ENCODE peak calls at places on chromosomes 3 and 15, in six cellular contexts. G is neural crest cell, I is MCF 10A, V is HFFc6, C is choroid plexus epithelial cell, M is endothelial cell. R is an unnamed sample.

GRCh38 chr3:28273837-28274236 is 32.4 kb downstream of the CMC1 start:
- DNase-seq in I (no peak), C (no peak), V (no peak), G (no peak), M (no peak), R (no peak)

GRCh38 chr3:112770026-112770626 is 76.5 kb downstream of the CD200R1L start:
- DNase-seq in C (peak), M (no peak), I (peak), V (peak), G (no peak), R (peak)

GRCh38 chr15:57873564-57874209 is 167.2 kb downstream of the POLR2M start:
- DNase-seq in G (no peak), V (peak), M (no peak), C (peak), I (no peak), R (no peak)

GRCh38 chr3:4060608-4061007 is 242.6 kb upstream of the SETMAR start:
- DNase-seq in V (no peak), G (no peak), C (no peak), M (no peak), I (no peak), R (no peak)

GRCh38 chr3:31804251-31805051 is 176.6 kb downstream of the OSBPL10 start:
- DNase-seq in G (no peak), I (no peak), C (no peak), V (no peak), M (no peak), R (no peak)

GRCh38 chr3:69791111-69791510 is 51.8 kb downstream of the MITF start:
- DNase-seq in G (no peak), C (peak), V (peak), M (no peak), I (peak), R (no peak)

GRCh38 chr15:81567924-81568323 is 193.9 kb upstream of the TMC3 start:
- DNase-seq in G (no peak), V (no peak), I (no peak), M (no peak), C (no peak), R (no peak)

GRCh38 chr3:105483476-105483875 is 116.8 kb downstream of the ALCAM start:
- DNase-seq in G (no peak), M (no peak), I (no peak), C (peak), V (no peak), R (no peak)

GRCh38 chr15:77624868-77625267 is 7.8 kb downstream of the LINGO1 start:
- DNase-seq in V (no peak), C (no peak), M (no peak), I (no peak), G (no peak), R (no peak)

GRCh38 chr3:156323466-156323865 is 203.1 kb downstream of the KCNAB1 start:
- DNase-seq in M (no peak), C (peak), V (peak), I (peak), G (no peak), R (no peak)

GRCh38 chr3:21054064-21054463 is 696.9 kb downstream of the ZNF385D start:
- DNase-seq in G (no peak), C (no peak), I (no peak), M (no peak), V (no peak), R (no peak)

GRCh38 chr3:56012732-56013131 is 455.5 kb downstream of the ERC2 start:
- DNase-seq in I (no peak), M (no peak), G (no peak), V (no peak), C (no peak), R (no peak)

GRCh38 chr3:96813820-96814580 is 394 bp upstream of the EPHA6 start:
- DNase-seq in V (peak), C (peak), G (peak), I (peak), M (peak), R (peak)

GRCh38 chr15:63291507-63291906 is 14.1 kb downstream of the APH1B start:
- DNase-seq in G (no peak), I (no peak), M (no peak), V (peak), C (peak), R (no peak)

DNA sequence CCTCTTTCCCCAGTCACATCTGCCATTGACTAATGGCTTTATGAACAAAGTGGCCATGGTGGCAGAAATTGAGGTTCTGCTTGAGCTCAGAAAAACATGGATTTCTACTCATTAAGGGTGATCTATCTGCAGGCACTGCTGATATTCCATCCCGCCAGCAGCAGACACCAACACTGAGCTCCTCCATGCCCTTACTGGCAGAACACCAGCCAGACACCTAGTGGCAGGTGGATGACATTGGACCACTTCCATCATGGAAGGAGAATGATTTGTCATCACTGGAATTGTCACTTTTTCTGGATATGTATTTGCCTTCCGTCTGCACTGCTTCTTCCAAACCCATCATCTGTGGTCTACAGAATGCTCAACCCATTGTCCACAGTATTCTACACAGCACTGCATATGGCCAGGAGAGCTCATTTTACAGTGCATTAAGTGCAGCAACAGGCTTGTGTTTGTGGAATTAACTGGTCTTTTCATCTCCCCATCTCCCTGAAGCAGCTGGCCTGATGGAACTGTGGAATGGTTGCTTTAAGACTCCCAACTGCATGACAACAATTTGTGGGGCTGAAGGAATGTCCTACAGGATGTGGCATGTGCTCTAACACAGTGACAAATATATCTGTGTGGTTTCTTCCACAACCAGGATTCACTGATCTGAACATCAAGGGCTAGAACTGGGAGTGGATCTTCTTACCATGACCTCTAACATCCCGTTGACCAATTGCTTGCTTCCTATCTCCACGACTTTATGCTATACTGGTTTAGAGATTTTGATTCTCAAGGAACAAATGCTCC is 103.4 kb downstream of the WNT7A start:
- DNase-seq in C (no peak), I (no peak), G (no peak), M (no peak), V (no peak), R (no peak)
- TF ChIP-seq CTCF in C (no peak), I (no peak), G (peak), M (no peak), V (no peak), R (no peak)

GRCh38 chr3:145780301-145780700 is 380.7 kb downstream of the PLOD2 start:
- DNase-seq in M (no peak), G (no peak), C (peak), I (no peak), V (no peak), R (no peak)

DNA sequence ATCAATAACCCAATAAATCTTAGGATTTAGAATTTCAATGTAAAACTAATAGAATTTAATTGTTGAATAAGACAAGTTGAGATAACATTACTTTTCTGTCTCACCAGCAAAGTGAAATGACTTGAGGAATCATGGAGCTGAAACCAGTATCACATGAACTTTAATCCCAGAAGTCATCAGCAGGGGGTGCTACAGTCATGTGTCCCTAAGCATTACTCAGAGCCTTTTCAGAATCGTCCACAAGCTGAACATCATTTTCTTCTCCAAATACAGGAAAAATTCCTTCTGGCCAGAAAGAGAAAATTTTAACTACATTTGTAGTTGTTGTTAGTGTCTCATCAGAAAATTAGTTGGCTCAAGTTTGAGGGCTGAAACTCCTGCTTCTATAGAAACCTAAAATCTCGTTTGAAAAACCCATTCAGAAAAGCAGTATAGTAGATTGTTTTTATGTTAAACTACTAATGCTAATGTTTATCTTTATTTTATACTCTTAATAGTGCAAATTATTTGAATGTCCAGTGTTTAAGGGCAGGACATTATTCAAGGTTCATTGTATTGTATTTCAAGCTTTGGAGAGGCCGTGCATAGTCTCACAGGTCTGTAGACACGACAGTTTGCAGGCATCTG is 384.1 kb downstream of the PLOD2 start:
- DNase-seq in V (peak), I (peak), M (peak), G (peak), C (peak), R (peak)
- TF ChIP-seq CTCF in V (peak), I (peak), M (peak), G (peak), C (peak), R (peak)

DNA sequence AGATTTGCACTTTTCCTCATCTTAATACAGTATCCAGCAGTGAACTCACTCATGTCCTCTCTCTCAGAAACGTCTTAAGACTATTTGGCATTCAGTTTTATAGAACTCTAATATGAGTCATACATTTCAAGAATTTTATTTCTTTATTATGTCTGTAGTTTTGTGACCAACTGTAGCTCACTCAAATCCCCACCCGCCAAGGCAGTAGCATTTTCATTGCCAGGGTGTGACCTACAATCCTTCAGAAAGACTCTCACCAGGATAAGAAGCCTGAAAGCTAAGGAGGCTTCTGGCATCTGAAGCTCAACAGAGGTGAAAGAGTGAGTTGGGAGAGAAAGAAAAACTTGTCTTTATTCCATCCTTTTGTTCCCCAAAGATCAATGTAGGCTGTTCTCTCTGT is 537.1 kb downstream of the RSL24D1 start:
- DNase-seq in M (no peak), C (no peak), G (no peak), I (no peak), V (no peak), R (no peak)
- TF ChIP-seq CTCF in M (no peak), C (no peak), G (no peak), I (no peak), V (no peak), R (no peak)

GRCh38 chr3:86771741-86772512 is 219.0 kb downstream of the VGLL3 start:
- DNase-seq in G (no peak), C (no peak), V (no peak), I (no peak), M (no peak), R (no peak)

GRCh38 chr3:86772699-86773098 is 218.2 kb downstream of the VGLL3 start:
- DNase-seq in M (no peak), G (no peak), V (no peak), I (no peak), C (no peak), R (no peak)

GRCh38 chr3:86774082-86774691 is 216.8 kb downstream of the VGLL3 start:
- DNase-seq in I (peak), V (peak), M (no peak), C (peak), G (no peak), R (no peak)
- TF ChIP-seq CTCF in I (peak), V (peak), M (peak), C (peak), G (peak), R (peak)

GRCh38 chr3:54843352-54843751 is 84.5 kb downstream of the LRTM1 start:
- DNase-seq in M (no peak), G (no peak), V (no peak), I (no peak), C (no peak), R (no peak)

GRCh38 chr3:54835701-54836100 is 92.2 kb downstream of the LRTM1 start:
- DNase-seq in I (no peak), M (no peak), G (no peak), C (no peak), V (no peak), R (no peak)

GRCh38 chr3:54836876-54837275 is 91.0 kb downstream of the LRTM1 start:
- DNase-seq in G (no peak), I (no peak), V (no peak), M (no peak), C (no peak), R (no peak)

GRCh38 chr3:54841461-54841860 is 86.4 kb downstream of the LRTM1 start:
- DNase-seq in V (no peak), M (no peak), C (no peak), G (no peak), I (peak), R (no peak)

DNA sequence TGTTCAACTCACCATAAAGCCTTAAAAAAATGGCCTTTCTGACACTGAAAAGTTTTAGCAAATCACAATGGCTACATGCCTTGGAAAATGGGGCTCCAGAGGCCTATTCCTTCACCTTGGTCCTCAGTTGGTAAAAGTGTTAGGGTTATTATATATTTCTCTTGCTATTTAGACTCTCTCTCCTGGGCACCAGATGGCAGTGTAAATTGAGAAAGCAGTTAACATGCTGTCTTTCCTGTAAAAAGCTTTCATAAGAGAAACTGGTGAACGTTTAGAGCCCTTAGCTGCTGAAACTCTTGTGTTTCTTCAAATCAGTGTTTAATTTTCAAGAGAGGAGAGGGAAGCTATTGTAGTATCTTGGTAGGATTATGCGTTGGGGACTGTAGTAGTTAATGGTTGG is 89.9 kb downstream of the LRTM1 start:
- DNase-seq in V (peak), C (peak), G (no peak), I (peak), M (no peak), R (no peak)
- TF ChIP-seq CTCF in V (peak), C (peak), G (peak), I (peak), M (no peak), R (no peak)

GRCh38 chr15:23855260-23855659 is 168.2 kb upstream of the NDN start:
- DNase-seq in V (no peak), I (no peak), C (no peak), G (no peak), M (no peak), R (no peak)

GRCh38 chr15:23859008-23859407 is 171.9 kb upstream of the NDN start:
- DNase-seq in V (no peak), G (no peak), C (no peak), M (no peak), I (no peak), R (no peak)

GRCh38 chr15:23855947-23856346 is 168.8 kb upstream of the NDN start:
- DNase-seq in G (no peak), C (no peak), V (no peak), M (no peak), I (no peak), R (no peak)

GRCh38 chr15:23854535-23855252 is 167.6 kb upstream of the NDN start:
- DNase-seq in G (no peak), C (no peak), V (no peak), I (no peak), M (no peak), R (no peak)

GRCh38 chr15:23857028-23857641 is 170.0 kb upstream of the NDN start:
- DNase-seq in G (peak), I (no peak), C (peak), V (no peak), M (peak), R (peak)
- TF ChIP-seq CTCF in G (peak), I (peak), C (peak), V (peak), M (peak), R (no peak)

GRCh38 chr15:61701455-61701854 is 358.8 kb downstream of the VPS13C start:
- DNase-seq in G (no peak), V (no peak), I (no peak), C (no peak), M (no peak), R (no peak)

GRCh38 chr15:61700803-61701202 is 359.4 kb downstream of the VPS13C start:
- DNase-seq in I (no peak), C (no peak), V (no peak), M (no peak), G (no peak), R (no peak)

GRCh38 chr15:61697796-61698195 is 362.5 kb downstream of the VPS13C start:
- DNase-seq in G (no peak), C (no peak), I (no peak), M (no peak), V (no peak), R (no peak)

GRCh38 chr15:61702224-61703120 is 357.8 kb downstream of the VPS13C start:
- DNase-seq in I (peak), G (no peak), V (no peak), C (no peak), M (no peak), R (no peak)
- TF ChIP-seq CTCF in I (no peak), G (no peak), V (no peak), C (no peak), M (no peak), R (no peak)